ENCODE peak calls at places on chromosomes 4 and X, in seven cellular contexts. One of them, this sample, is unnamed.

GRCh38 chr4:121252224-121252806 is 88.2 kb upstream of the TNIP3 start:
- DNase-seq in stomach: peak; percentile 68
- DNase-seq in mammary epithelial cell: peak; percentile 55
- DNase-seq in body of pancreas: peak; percentile 62
- DNase-seq in K562: peak; percentile 74
- DNase-seq in lower lobe of right lung: peak; percentile 60
- DNase-seq in substantia nigra: peak; percentile 43
- DNase-seq in this sample: peak; percentile 77

GRCh38 chr4:109990307-109991257 is 77.9 kb downstream of the EGF start:
- DNase-seq in stomach: no peak
- DNase-seq in mammary epithelial cell: no peak
- DNase-seq in body of pancreas: no peak
- DNase-seq in K562: no peak
- DNase-seq in lower lobe of right lung: no peak
- DNase-seq in substantia nigra: no peak
- DNase-seq in this sample: no peak

GRCh38 chr4:168705121-168705520 is 208.3 kb downstream of the PALLD start:
- DNase-seq in stomach: no peak
- DNase-seq in mammary epithelial cell: no peak
- DNase-seq in body of pancreas: no peak
- DNase-seq in K562: no peak
- DNase-seq in lower lobe of right lung: no peak
- DNase-seq in substantia nigra: no peak
- DNase-seq in this sample: no peak

GRCh38 chr4:1470816-1471442 is 64.7 kb upstream of the NKX1-1 start:
- DNase-seq in stomach: no peak
- DNase-seq in mammary epithelial cell: no peak
- DNase-seq in body of pancreas: no peak
- DNase-seq in K562: no peak
- DNase-seq in lower lobe of right lung: no peak
- DNase-seq in substantia nigra: no peak
- DNase-seq in this sample: no peak

GRCh38 chr4:76641758-76642157 is 206.7 kb downstream of the SHROOM3 start:
- DNase-seq in stomach: no peak
- DNase-seq in mammary epithelial cell: no peak
- DNase-seq in body of pancreas: no peak
- DNase-seq in K562: no peak
- DNase-seq in lower lobe of right lung: no peak
- DNase-seq in substantia nigra: no peak
- DNase-seq in this sample: no peak

GRCh38 chr4:15906024-15906443 is 32.5 kb downstream of the FGFBP1 start:
- DNase-seq in stomach: peak; percentile 63
- DNase-seq in mammary epithelial cell: peak; percentile 100
- DNase-seq in body of pancreas: peak; percentile 40
- DNase-seq in K562: peak; percentile 36
- DNase-seq in lower lobe of right lung: peak; percentile 84
- DNase-seq in substantia nigra: no peak
- DNase-seq in this sample: peak; percentile 91

GRCh38 chr4:105622269-105622668 is 69.8 kb downstream of the ARHGEF38 start:
- DNase-seq in stomach: no peak
- DNase-seq in mammary epithelial cell: no peak
- DNase-seq in body of pancreas: no peak
- DNase-seq in K562: no peak
- DNase-seq in lower lobe of right lung: no peak
- DNase-seq in substantia nigra: no peak
- DNase-seq in this sample: no peak

GRCh38 chrX:37287741-37288424 is 61.3 kb upstream of the PRRG1 start:
- DNase-seq in stomach: no peak
- DNase-seq in mammary epithelial cell: no peak
- DNase-seq in body of pancreas: no peak
- DNase-seq in K562: no peak
- DNase-seq in lower lobe of right lung: no peak
- DNase-seq in substantia nigra: no peak
- DNase-seq in this sample: no peak

GRCh38 chrX:136310411-136310810 is 9.6 kb downstream of the ADGRG4 start:
- DNase-seq in stomach: no peak
- DNase-seq in mammary epithelial cell: peak; percentile 57
- DNase-seq in body of pancreas: no peak
- DNase-seq in K562: peak; percentile 50
- DNase-seq in lower lobe of right lung: no peak
- DNase-seq in substantia nigra: no peak
- DNase-seq in this sample: no peak

GRCh38 chr4:57854748-57855147 is 744.6 kb upstream of the IGFBP7 start:
- DNase-seq in stomach: no peak
- DNase-seq in mammary epithelial cell: no peak
- DNase-seq in body of pancreas: no peak
- DNase-seq in K562: no peak
- DNase-seq in lower lobe of right lung: no peak
- DNase-seq in substantia nigra: no peak
- DNase-seq in this sample: no peak

GRCh38 chr4:165738571-165738970 is 134.5 kb upstream of the TLL1 start:
- DNase-seq in stomach: no peak
- DNase-seq in mammary epithelial cell: peak; percentile 96
- DNase-seq in body of pancreas: no peak
- DNase-seq in K562: no peak
- DNase-seq in lower lobe of right lung: no peak
- DNase-seq in substantia nigra: no peak
- DNase-seq in this sample: no peak

GRCh38 chr4:7354937-7355336 is 79.8 kb downstream of the PSAPL1 start:
- DNase-seq in stomach: no peak
- DNase-seq in mammary epithelial cell: no peak
- DNase-seq in body of pancreas: no peak
- DNase-seq in K562: no peak
- DNase-seq in lower lobe of right lung: no peak
- DNase-seq in substantia nigra: no peak
- DNase-seq in this sample: no peak

GRCh38 chr4:110344165-110344564 is 131.8 kb upstream of the ENPEP start:
- DNase-seq in stomach: no peak
- DNase-seq in mammary epithelial cell: no peak
- DNase-seq in body of pancreas: no peak
- DNase-seq in K562: peak; percentile 6
- DNase-seq in lower lobe of right lung: no peak
- DNase-seq in substantia nigra: no peak
- DNase-seq in this sample: peak; percentile 61

GRCh38 chr4:25358515-25359275 is 18.4 kb upstream of the ANAPC4 start:
- DNase-seq in stomach: peak; percentile 92
- DNase-seq in mammary epithelial cell: peak; percentile 50
- DNase-seq in body of pancreas: peak; percentile 89
- DNase-seq in K562: peak; percentile 14
- DNase-seq in lower lobe of right lung: peak; percentile 88
- DNase-seq in substantia nigra: no peak
- DNase-seq in this sample: peak; percentile 61

GRCh38 chr4:183136880-183137279 is 37.8 kb downstream of the WWC2 start:
- DNase-seq in stomach: no peak
- DNase-seq in mammary epithelial cell: peak; percentile 18
- DNase-seq in body of pancreas: no peak
- DNase-seq in K562: no peak
- DNase-seq in lower lobe of right lung: no peak
- DNase-seq in substantia nigra: no peak
- DNase-seq in this sample: no peak

GRCh38 chr4:183140911-183141320 is 41.9 kb downstream of the WWC2 start:
- DNase-seq in stomach: no peak
- DNase-seq in mammary epithelial cell: peak; percentile 61
- DNase-seq in body of pancreas: no peak
- DNase-seq in K562: no peak
- DNase-seq in lower lobe of right lung: no peak
- DNase-seq in substantia nigra: no peak
- DNase-seq in this sample: no peak

GRCh38 chr4:183141997-183142396 is 42.9 kb downstream of the WWC2 start:
- DNase-seq in stomach: no peak
- DNase-seq in mammary epithelial cell: no peak
- DNase-seq in body of pancreas: no peak
- DNase-seq in K562: no peak
- DNase-seq in lower lobe of right lung: no peak
- DNase-seq in substantia nigra: no peak
- DNase-seq in this sample: no peak

GRCh38 chr4:183139972-183140570 is 41.0 kb downstream of the WWC2 start:
- DNase-seq in stomach: no peak
- DNase-seq in mammary epithelial cell: no peak
- DNase-seq in body of pancreas: no peak
- DNase-seq in K562: no peak
- DNase-seq in lower lobe of right lung: no peak
- DNase-seq in substantia nigra: no peak
- DNase-seq in this sample: no peak

DNA sequence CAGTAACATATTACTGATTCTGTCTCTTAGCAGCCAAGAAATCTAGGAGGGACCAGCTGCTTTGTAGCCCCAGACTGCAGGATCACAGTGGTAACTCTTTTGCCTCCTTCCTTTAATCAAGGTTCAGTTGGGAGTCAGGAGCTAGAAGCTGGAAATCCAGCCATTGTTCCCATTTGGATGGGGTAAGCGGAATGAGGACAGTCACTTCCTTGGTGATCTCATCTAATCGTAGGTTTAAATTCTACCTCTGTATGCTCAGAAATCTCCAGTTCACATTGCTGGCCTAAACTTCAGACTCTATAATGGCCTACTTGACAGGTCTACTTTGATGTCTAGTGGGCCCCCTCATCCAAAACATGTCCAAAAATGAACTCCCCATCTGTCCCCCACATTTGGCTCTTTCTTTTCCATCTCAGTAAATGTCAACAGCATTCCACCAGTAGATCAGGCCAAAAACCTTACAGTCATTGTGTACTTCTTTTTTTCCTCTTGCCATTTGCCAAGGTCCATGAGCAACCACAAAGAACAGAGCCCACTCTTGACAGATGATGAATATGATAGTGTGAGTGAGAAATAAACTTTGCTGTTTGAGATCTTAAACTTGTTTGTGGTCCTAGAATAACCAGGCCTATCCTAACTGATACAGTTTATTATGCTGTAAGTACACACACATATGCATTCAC is 40.1 kb downstream of the WWC2 start:
- DNase-seq in stomach: no peak
- DNase-seq in mammary epithelial cell: no peak
- DNase-seq in body of pancreas: no peak
- DNase-seq in K562: no peak
- DNase-seq in lower lobe of right lung: no peak
- DNase-seq in substantia nigra: no peak
- DNase-seq in this sample: no peak
- H3K27ac ChIP-seq in stomach: no peak overlapping the region
- H3K27ac ChIP-seq in mammary epithelial cell: no peak overlapping the region
- H3K27ac ChIP-seq in body of pancreas: no peak overlapping the region
- H3K27ac ChIP-seq in K562: no peak overlapping the region
- H3K27ac ChIP-seq in lower lobe of right lung: no peak overlapping the region
- H3K27ac ChIP-seq in substantia nigra: no peak overlapping the region
- H3K27ac ChIP-seq in this sample: no peak overlapping the region

DNA sequence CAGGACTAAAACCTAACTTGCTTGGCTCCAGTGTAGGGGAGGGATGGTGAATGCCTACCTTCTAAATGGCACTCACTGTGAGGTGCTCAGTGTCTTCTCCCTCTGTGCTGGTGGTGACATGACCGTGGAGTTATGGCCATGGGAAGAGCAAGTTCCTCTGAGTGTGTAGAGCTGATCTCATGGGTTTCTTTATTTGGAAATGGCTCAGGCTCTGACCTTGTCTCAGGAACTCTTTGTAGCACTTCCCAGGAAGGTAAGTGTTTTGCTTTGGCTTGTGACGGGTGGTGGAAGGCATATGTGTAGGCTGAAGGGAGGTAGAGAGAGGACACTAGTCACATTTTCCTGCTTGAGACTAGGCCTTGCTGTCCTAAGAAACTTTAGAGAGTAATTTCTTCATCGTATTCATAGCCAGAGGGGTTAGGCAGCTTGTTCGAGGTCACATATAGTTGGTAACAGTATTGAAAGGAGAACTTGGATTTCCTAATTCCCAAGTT is 6.5 kb downstream of the MSN start:
- DNase-seq in stomach: no peak
- DNase-seq in mammary epithelial cell: no peak
- DNase-seq in body of pancreas: no peak
- DNase-seq in K562: no peak
- DNase-seq in lower lobe of right lung: no peak
- DNase-seq in substantia nigra: no peak
- DNase-seq in this sample: no peak
- H3K27ac ChIP-seq in stomach: peak overlapping the region; percentile 59
- H3K27ac ChIP-seq in mammary epithelial cell: peak overlapping the region; percentile 18
- H3K27ac ChIP-seq in body of pancreas: peak overlapping the region; percentile 32
- H3K27ac ChIP-seq in K562: peak overlapping the region; percentile 42
- H3K27ac ChIP-seq in lower lobe of right lung: peak overlapping the region; percentile 64
- H3K27ac ChIP-seq in substantia nigra: no peak overlapping the region
- H3K27ac ChIP-seq in this sample: peak overlapping the region; percentile 91

DNA sequence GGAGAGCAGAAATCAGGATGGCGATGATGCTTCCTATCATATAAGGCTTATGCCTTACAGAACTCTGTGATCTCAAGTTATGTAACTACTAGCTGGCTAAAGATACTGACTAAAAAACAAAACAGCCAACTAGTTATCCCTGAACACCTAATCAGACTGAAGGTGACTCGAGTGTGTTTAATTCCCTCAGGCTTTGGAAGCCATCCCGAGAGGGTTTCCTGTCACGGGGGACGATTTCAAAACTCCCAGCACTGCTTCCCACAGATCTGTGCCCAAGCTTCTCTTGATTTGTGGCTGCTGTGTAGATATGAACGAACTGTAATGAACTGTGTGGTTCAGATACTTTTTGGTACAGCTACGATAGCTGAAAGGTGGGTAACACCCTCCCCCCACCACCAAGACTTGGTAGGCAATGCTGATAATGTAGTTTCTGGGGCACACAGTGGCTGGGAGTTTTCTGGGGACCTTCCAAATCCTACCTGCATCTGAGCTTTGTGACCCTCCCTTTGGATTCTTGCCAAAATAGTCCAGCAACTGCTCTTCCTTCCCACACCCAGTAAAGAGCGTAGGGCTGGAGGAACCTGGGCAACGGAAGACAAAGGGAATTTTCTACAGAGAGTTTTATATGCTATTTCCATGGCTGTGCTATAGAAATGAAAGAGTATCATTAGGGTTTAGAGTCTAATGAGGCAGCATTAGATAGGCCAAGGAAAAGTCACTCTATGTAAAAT is 148.8 kb downstream of the MGST2 start:
- DNase-seq in stomach: no peak
- DNase-seq in mammary epithelial cell: peak; percentile 33
- DNase-seq in body of pancreas: no peak
- DNase-seq in K562: no peak
- DNase-seq in lower lobe of right lung: no peak
- DNase-seq in substantia nigra: no peak
- DNase-seq in this sample: peak; percentile 57
- H3K27ac ChIP-seq in stomach: no peak overlapping the region
- H3K27ac ChIP-seq in mammary epithelial cell: no peak overlapping the region
- H3K27ac ChIP-seq in body of pancreas: peak overlapping the region; percentile 53
- H3K27ac ChIP-seq in K562: no peak overlapping the region
- H3K27ac ChIP-seq in lower lobe of right lung: peak overlapping the region; percentile 62
- H3K27ac ChIP-seq in substantia nigra: no peak overlapping the region
- H3K27ac ChIP-seq in this sample: no peak overlapping the region

DNA sequence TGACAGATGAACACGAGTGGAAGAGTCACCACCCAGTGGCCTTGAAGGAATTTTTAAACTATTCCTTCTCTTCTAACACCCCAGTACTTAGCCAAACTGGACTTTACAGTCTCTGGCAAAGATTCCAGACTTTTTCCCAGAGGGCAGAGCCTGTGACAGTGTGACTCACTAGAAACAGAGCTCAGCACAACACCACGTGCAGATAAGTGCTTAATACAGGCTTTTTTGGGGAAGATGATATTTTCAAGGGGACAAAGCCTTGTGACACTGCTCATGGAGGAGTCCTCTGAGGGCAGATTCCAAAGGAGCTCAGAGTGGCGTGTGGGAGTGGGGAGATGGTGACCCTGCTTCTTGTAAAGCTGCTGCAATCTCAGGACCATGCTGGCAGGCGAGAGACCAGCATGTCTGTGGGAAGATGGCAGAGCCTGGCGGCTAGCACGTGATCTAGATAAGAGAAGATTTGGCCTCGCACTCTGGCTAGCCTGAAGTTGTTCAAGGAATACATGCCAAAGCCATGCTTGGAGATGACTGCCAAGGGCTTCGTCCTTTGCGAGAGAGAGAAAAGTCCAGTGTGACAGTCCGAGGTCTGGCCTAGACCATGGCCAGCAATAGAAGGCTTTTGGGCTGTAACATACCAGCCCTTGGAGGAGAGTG is 2.4 kb downstream of the RAB33A start:
- DNase-seq in stomach: no peak
- DNase-seq in mammary epithelial cell: no peak
- DNase-seq in body of pancreas: no peak
- DNase-seq in K562: peak; percentile 35
- DNase-seq in lower lobe of right lung: no peak
- DNase-seq in substantia nigra: no peak
- DNase-seq in this sample: no peak
- H3K27ac ChIP-seq in stomach: peak overlapping the region; percentile 37
- H3K27ac ChIP-seq in mammary epithelial cell: no peak overlapping the region
- H3K27ac ChIP-seq in body of pancreas: peak overlapping the region; percentile 52
- H3K27ac ChIP-seq in K562: peak overlapping the region; percentile 95
- H3K27ac ChIP-seq in lower lobe of right lung: peak overlapping the region; percentile 56
- H3K27ac ChIP-seq in substantia nigra: peak overlapping the region; percentile 96
- H3K27ac ChIP-seq in this sample: peak overlapping the region; percentile 80